ENCODE peak calls at places on chromosomes 12 and 14, in ten cellular contexts. One of them, this sample, is unnamed.

GRCh38 chr14:100504372-100505078 is 82.7 kb downstream of the BEGAIN start:
- DNase-seq in heart left ventricle: no peak
- DNase-seq in ascending aorta: no peak
- DNase-seq in lung: no peak
- DNase-seq in small intestine: no peak
- DNase-seq in neuronal stem cell: no peak
- DNase-seq in mammary epithelial cell: peak; percentile 12
- DNase-seq in GM23248: peak; percentile 45
- DNase-seq in cardiac muscle cell: no peak
- DNase-seq in aorta: no peak
- DNase-seq in this sample: no peak

GRCh38 chr12:54432815-54433164 is 13.7 kb upstream of the ITGA5 start:
- DNase-seq in heart left ventricle: no peak
- DNase-seq in ascending aorta: no peak
- DNase-seq in lung: no peak
- DNase-seq in small intestine: no peak
- DNase-seq in neuronal stem cell: no peak
- DNase-seq in mammary epithelial cell: no peak
- DNase-seq in GM23248: no peak
- DNase-seq in cardiac muscle cell: no peak
- DNase-seq in aorta: no peak
- DNase-seq in this sample: no peak

GRCh38 chr14:78763746-78764145 is 593.6 kb downstream of the NRXN3 start:
- DNase-seq in heart left ventricle: no peak
- DNase-seq in ascending aorta: no peak
- DNase-seq in lung: no peak
- DNase-seq in small intestine: no peak
- DNase-seq in neuronal stem cell: no peak
- DNase-seq in mammary epithelial cell: no peak
- DNase-seq in GM23248: no peak
- DNase-seq in cardiac muscle cell: no peak
- DNase-seq in aorta: no peak
- DNase-seq in this sample: no peak

GRCh38 chr14:89521988-89522387 is 105.0 kb upstream of the FOXN3 start:
- DNase-seq in heart left ventricle: no peak
- DNase-seq in ascending aorta: no peak
- DNase-seq in lung: no peak
- DNase-seq in small intestine: no peak
- DNase-seq in neuronal stem cell: no peak
- DNase-seq in mammary epithelial cell: no peak
- DNase-seq in GM23248: no peak
- DNase-seq in cardiac muscle cell: no peak
- DNase-seq in aorta: no peak
- DNase-seq in this sample: no peak

GRCh38 chr12:1481326-1481725 is 113.1 kb downstream of the FBXL14 start:
- DNase-seq in heart left ventricle: no peak
- DNase-seq in ascending aorta: no peak
- DNase-seq in lung: no peak
- DNase-seq in small intestine: no peak
- DNase-seq in neuronal stem cell: no peak
- DNase-seq in mammary epithelial cell: no peak
- DNase-seq in GM23248: no peak
- DNase-seq in cardiac muscle cell: no peak
- DNase-seq in aorta: no peak
- DNase-seq in this sample: no peak

GRCh38 chr12:1346126-1346525 is 248.3 kb downstream of the FBXL14 start:
- DNase-seq in heart left ventricle: no peak
- DNase-seq in ascending aorta: no peak
- DNase-seq in lung: no peak
- DNase-seq in small intestine: no peak
- DNase-seq in neuronal stem cell: no peak
- DNase-seq in mammary epithelial cell: no peak
- DNase-seq in GM23248: peak; percentile 66
- DNase-seq in cardiac muscle cell: no peak
- DNase-seq in aorta: no peak
- DNase-seq in this sample: no peak

GRCh38 chr14:64930085-64930843 is 12.3 kb downstream of the GPX2 start:
- DNase-seq in heart left ventricle: no peak
- DNase-seq in ascending aorta: no peak
- DNase-seq in lung: no peak
- DNase-seq in small intestine: no peak
- DNase-seq in neuronal stem cell: no peak
- DNase-seq in mammary epithelial cell: no peak
- DNase-seq in GM23248: peak; percentile 53
- DNase-seq in cardiac muscle cell: no peak
- DNase-seq in aorta: no peak
- DNase-seq in this sample: no peak

GRCh38 chr12:122283680-122284079 is 17.4 kb upstream of the VPS33A start:
- DNase-seq in heart left ventricle: no peak
- DNase-seq in ascending aorta: no peak
- DNase-seq in lung: no peak
- DNase-seq in small intestine: no peak
- DNase-seq in neuronal stem cell: no peak
- DNase-seq in mammary epithelial cell: no peak
- DNase-seq in GM23248: no peak
- DNase-seq in cardiac muscle cell: no peak
- DNase-seq in aorta: no peak
- DNase-seq in this sample: no peak

GRCh38 chr12:65740873-65741600 is 83.2 kb upstream of the HMGA2 start:
- DNase-seq in heart left ventricle: peak; percentile 82
- DNase-seq in ascending aorta: no peak
- DNase-seq in lung: peak; percentile 51
- DNase-seq in small intestine: peak; percentile 61
- DNase-seq in neuronal stem cell: peak; percentile 87
- DNase-seq in mammary epithelial cell: peak; percentile 73
- DNase-seq in GM23248: peak; percentile 88
- DNase-seq in cardiac muscle cell: peak; percentile 88
- DNase-seq in aorta: peak; percentile 87
- DNase-seq in this sample: peak; percentile 80

GRCh38 chr14:101508196-101508947 is 52.9 kb upstream of the DIO3 start:
- DNase-seq in heart left ventricle: no peak
- DNase-seq in ascending aorta: no peak
- DNase-seq in lung: no peak
- DNase-seq in small intestine: no peak
- DNase-seq in neuronal stem cell: no peak
- DNase-seq in mammary epithelial cell: no peak
- DNase-seq in GM23248: no peak
- DNase-seq in cardiac muscle cell: no peak
- DNase-seq in aorta: peak; percentile 65
- DNase-seq in this sample: peak; percentile 37

GRCh38 chr12:1881936-1882335 is 36.5 kb downstream of the CACNA2D4 start:
- DNase-seq in heart left ventricle: no peak
- DNase-seq in ascending aorta: no peak
- DNase-seq in lung: no peak
- DNase-seq in small intestine: no peak
- DNase-seq in neuronal stem cell: no peak
- DNase-seq in mammary epithelial cell: no peak
- DNase-seq in GM23248: no peak
- DNase-seq in cardiac muscle cell: no peak
- DNase-seq in aorta: no peak
- DNase-seq in this sample: peak; percentile 31

GRCh38 chr12:6205144-6205539 is 4.9 kb downstream of the CD9 start:
- DNase-seq in heart left ventricle: peak; percentile 82
- DNase-seq in ascending aorta: no peak
- DNase-seq in lung: no peak
- DNase-seq in small intestine: no peak
- DNase-seq in neuronal stem cell: no peak
- DNase-seq in mammary epithelial cell: no peak
- DNase-seq in GM23248: no peak
- DNase-seq in cardiac muscle cell: peak; percentile 30
- DNase-seq in aorta: no peak
- DNase-seq in this sample: no peak

GRCh38 chr12:6206327-6206726 is 6.1 kb downstream of the CD9 start:
- DNase-seq in heart left ventricle: no peak
- DNase-seq in ascending aorta: no peak
- DNase-seq in lung: no peak
- DNase-seq in small intestine: no peak
- DNase-seq in neuronal stem cell: no peak
- DNase-seq in mammary epithelial cell: no peak
- DNase-seq in GM23248: no peak
- DNase-seq in cardiac muscle cell: no peak
- DNase-seq in aorta: no peak
- DNase-seq in this sample: no peak

GRCh38 chr12:6207254-6207942 is 7.2 kb downstream of the CD9 start:
- DNase-seq in heart left ventricle: no peak
- DNase-seq in ascending aorta: no peak
- DNase-seq in lung: no peak
- DNase-seq in small intestine: no peak
- DNase-seq in neuronal stem cell: no peak
- DNase-seq in mammary epithelial cell: no peak
- DNase-seq in GM23248: peak; percentile 59
- DNase-seq in cardiac muscle cell: no peak
- DNase-seq in aorta: no peak
- DNase-seq in this sample: no peak

GRCh38 chr12:6205761-6206160 is 5.6 kb downstream of the CD9 start:
- DNase-seq in heart left ventricle: no peak
- DNase-seq in ascending aorta: no peak
- DNase-seq in lung: no peak
- DNase-seq in small intestine: no peak
- DNase-seq in neuronal stem cell: no peak
- DNase-seq in mammary epithelial cell: no peak
- DNase-seq in GM23248: no peak
- DNase-seq in cardiac muscle cell: no peak
- DNase-seq in aorta: no peak
- DNase-seq in this sample: no peak

GRCh38 chr12:6208140-6208539 is 7.9 kb downstream of the CD9 start:
- DNase-seq in heart left ventricle: no peak
- DNase-seq in ascending aorta: no peak
- DNase-seq in lung: no peak
- DNase-seq in small intestine: no peak
- DNase-seq in neuronal stem cell: no peak
- DNase-seq in mammary epithelial cell: no peak
- DNase-seq in GM23248: no peak
- DNase-seq in cardiac muscle cell: no peak
- DNase-seq in aorta: no peak
- DNase-seq in this sample: no peak
- H3K27ac ChIP-seq in heart left ventricle: peak overlapping the region; percentile 96
- H3K27ac ChIP-seq in ascending aorta: peak overlapping the region; percentile 94
- H3K27ac ChIP-seq in lung: peak overlapping the region; percentile 79
- H3K27ac ChIP-seq in small intestine: no peak overlapping the region
- H3K27ac ChIP-seq in neuronal stem cell: no peak overlapping the region
- H3K27ac ChIP-seq in mammary epithelial cell: no peak overlapping the region
- H3K27ac ChIP-seq in GM23248: no peak overlapping the region
- H3K27ac ChIP-seq in cardiac muscle cell: no peak overlapping the region
- H3K27ac ChIP-seq in aorta: no peak overlapping the region
- H3K27ac ChIP-seq in this sample: no peak overlapping the region

GRCh38 chr14:105481886-105482454 is 4.7 kb upstream of the CRIP1 start:
- DNase-seq in heart left ventricle: peak; percentile 96
- DNase-seq in ascending aorta: peak; percentile 94
- DNase-seq in lung: peak; percentile 94
- DNase-seq in small intestine: peak; percentile 96
- DNase-seq in neuronal stem cell: no peak
- DNase-seq in mammary epithelial cell: peak; percentile 96
- DNase-seq in GM23248: peak; percentile 98
- DNase-seq in cardiac muscle cell: no peak
- DNase-seq in aorta: peak; percentile 98
- DNase-seq in this sample: peak; percentile 99
- H3K4me3 ChIP-seq in heart left ventricle: peak overlapping the region; percentile 54
- H3K4me3 ChIP-seq in ascending aorta: peak overlapping the region; percentile 58
- H3K4me3 ChIP-seq in lung: no peak overlapping the region
- H3K4me3 ChIP-seq in small intestine: no peak overlapping the region
- H3K4me3 ChIP-seq in neuronal stem cell: no peak overlapping the region
- H3K4me3 ChIP-seq in mammary epithelial cell: no peak overlapping the region
- H3K4me3 ChIP-seq in GM23248: peak overlapping the region; percentile 62
- H3K4me3 ChIP-seq in cardiac muscle cell: no peak overlapping the region
- H3K4me3 ChIP-seq in aorta: no peak overlapping the region
- H3K4me3 ChIP-seq in this sample: no peak overlapping the region

DNA sequence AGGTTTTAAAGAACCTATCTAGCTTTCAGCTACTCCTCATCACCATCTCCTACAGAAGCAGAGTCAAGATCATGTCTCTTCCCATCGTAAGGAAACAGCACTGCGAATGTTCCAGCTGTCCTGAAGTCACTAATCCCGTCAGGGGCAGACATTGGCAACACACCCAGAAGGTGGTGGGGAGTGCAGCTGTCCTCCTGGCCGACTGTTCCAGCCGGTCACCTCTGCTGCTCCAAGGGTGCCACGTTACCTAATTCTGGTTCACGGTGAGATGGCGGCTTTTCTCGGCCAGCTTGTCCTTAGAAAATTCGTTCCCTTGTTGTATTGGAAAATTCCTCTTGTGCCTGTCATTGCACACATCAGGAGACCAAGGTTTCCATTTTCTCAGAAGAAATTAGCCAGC is 196.2 kb downstream of the ZFP36L1 start:
- DNase-seq in heart left ventricle: no peak
- DNase-seq in ascending aorta: no peak
- DNase-seq in lung: no peak
- DNase-seq in small intestine: no peak
- DNase-seq in neuronal stem cell: no peak
- DNase-seq in mammary epithelial cell: no peak
- DNase-seq in GM23248: no peak
- DNase-seq in cardiac muscle cell: no peak
- DNase-seq in aorta: no peak
- DNase-seq in this sample: no peak
- H3K27ac ChIP-seq in heart left ventricle: peak overlapping the region; percentile 8
- H3K27ac ChIP-seq in ascending aorta: no peak overlapping the region
- H3K27ac ChIP-seq in lung: no peak overlapping the region
- H3K27ac ChIP-seq in small intestine: no peak overlapping the region
- H3K27ac ChIP-seq in neuronal stem cell: no peak overlapping the region
- H3K27ac ChIP-seq in mammary epithelial cell: no peak overlapping the region
- H3K27ac ChIP-seq in GM23248: no peak overlapping the region
- H3K27ac ChIP-seq in cardiac muscle cell: no peak overlapping the region
- H3K27ac ChIP-seq in aorta: no peak overlapping the region
- H3K27ac ChIP-seq in this sample: no peak overlapping the region

GRCh38 chr12:101941306-101942000 is 64.1 kb downstream of the DRAM1 start:
- DNase-seq in heart left ventricle: no peak
- DNase-seq in ascending aorta: no peak
- DNase-seq in lung: no peak
- DNase-seq in small intestine: no peak
- DNase-seq in neuronal stem cell: no peak
- DNase-seq in mammary epithelial cell: no peak
- DNase-seq in GM23248: peak; percentile 54
- DNase-seq in cardiac muscle cell: no peak
- DNase-seq in aorta: no peak
- DNase-seq in this sample: no peak

GRCh38 chr12:101942206-101942605 is 64.8 kb downstream of the DRAM1 start:
- DNase-seq in heart left ventricle: no peak
- DNase-seq in ascending aorta: no peak
- DNase-seq in lung: no peak
- DNase-seq in small intestine: no peak
- DNase-seq in neuronal stem cell: no peak
- DNase-seq in mammary epithelial cell: no peak
- DNase-seq in GM23248: peak; percentile 67
- DNase-seq in cardiac muscle cell: no peak
- DNase-seq in aorta: no peak
- DNase-seq in this sample: no peak

GRCh38 chr12:101939306-101939705 is 61.9 kb downstream of the DRAM1 start:
- DNase-seq in heart left ventricle: no peak
- DNase-seq in ascending aorta: no peak
- DNase-seq in lung: no peak
- DNase-seq in small intestine: no peak
- DNase-seq in neuronal stem cell: no peak
- DNase-seq in mammary epithelial cell: no peak
- DNase-seq in GM23248: no peak
- DNase-seq in cardiac muscle cell: no peak
- DNase-seq in aorta: no peak
- DNase-seq in this sample: no peak

GRCh38 chr12:101940400-101940950 is 63.1 kb downstream of the DRAM1 start:
- DNase-seq in heart left ventricle: no peak
- DNase-seq in ascending aorta: no peak
- DNase-seq in lung: no peak
- DNase-seq in small intestine: no peak
- DNase-seq in neuronal stem cell: no peak
- DNase-seq in mammary epithelial cell: no peak
- DNase-seq in GM23248: no peak
- DNase-seq in cardiac muscle cell: no peak
- DNase-seq in aorta: no peak
- DNase-seq in this sample: no peak

GRCh38 chr12:101939856-101940265 is 62.5 kb downstream of the DRAM1 start:
- DNase-seq in heart left ventricle: peak; percentile 37
- DNase-seq in ascending aorta: no peak
- DNase-seq in lung: peak; percentile 60
- DNase-seq in small intestine: peak; percentile 42
- DNase-seq in neuronal stem cell: peak; percentile 68
- DNase-seq in mammary epithelial cell: peak; percentile 44
- DNase-seq in GM23248: peak; percentile 91
- DNase-seq in cardiac muscle cell: peak; percentile 73
- DNase-seq in aorta: no peak
- DNase-seq in this sample: no peak
- H3K4me3 ChIP-seq in heart left ventricle: no peak overlapping the region
- H3K4me3 ChIP-seq in ascending aorta: no peak overlapping the region
- H3K4me3 ChIP-seq in lung: no peak overlapping the region
- H3K4me3 ChIP-seq in small intestine: no peak overlapping the region
- H3K4me3 ChIP-seq in neuronal stem cell: no peak overlapping the region
- H3K4me3 ChIP-seq in mammary epithelial cell: no peak overlapping the region
- H3K4me3 ChIP-seq in GM23248: no peak overlapping the region
- H3K4me3 ChIP-seq in cardiac muscle cell: no peak overlapping the region
- H3K4me3 ChIP-seq in aorta: no peak overlapping the region
- H3K4me3 ChIP-seq in this sample: no peak overlapping the region